ENCODE peak calls at places on chromosomes 1 and 21, in five cellular contexts. J is K562, V is GM12878, T is A549, Z is SK-N-SH. Y is an unnamed sample.

GRCh38 chr1:80779278-80779677 is 1021.5 kb upstream of the ADGRL2 start:
- DNase-seq in J (no peak), V (no peak), T (no peak), Z (no peak), Y (no peak)

GRCh38 chr1:154999651-155000474 is 2.7 kb upstream of the ZBTB7B start:
- DNase-seq in J (peak; percentile 80), V (no peak), T (no peak), Z (peak; percentile 64), Y (no peak)

GRCh38 chr1:192158181-192158580 is at the start of gene RGS18:
- DNase-seq in J (no peak), V (peak; percentile 11), T (no peak), Z (no peak), Y (peak; percentile 84)

GRCh38 chr1:27418326-27418761 is 25.9 kb downstream of the GPR3 start:
- DNase-seq in J (no peak), V (no peak), T (peak; percentile 46), Z (no peak), Y (peak; percentile 96)

GRCh38 chr1:81158592-81158991 is 642.1 kb upstream of the ADGRL2 start:
- DNase-seq in J (no peak), V (no peak), T (no peak), Z (peak; percentile 5), Y (peak; percentile 75)

GRCh38 chr1:182614796-182615451 is 10.7 kb upstream of the RGS16 start:
- DNase-seq in J (peak; percentile 27), V (no peak), T (peak; percentile 35), Z (peak; percentile 85), Y (peak; percentile 79)

GRCh38 chr1:90579212-90579802 is 137.8 kb downstream of the BARHL2 start:
- DNase-seq in J (peak; percentile 61), V (no peak), T (peak; percentile 24), Z (peak; percentile 45), Y (peak; percentile 40)

GRCh38 chr1:211788626-211789025 is 41.9 kb downstream of the LPGAT1 start:
- DNase-seq in J (no peak), V (no peak), T (no peak), Z (no peak), Y (peak; percentile 50)

GRCh38 chr1:35560256-35561225 is 2.9 kb downstream of the NCDN start:
- DNase-seq in J (no peak), V (no peak), T (no peak), Z (no peak), Y (no peak)

GRCh38 chr1:20237646-20238045 is 51.3 kb upstream of the PLA2G2C start:
- DNase-seq in J (no peak), V (no peak), T (no peak), Z (peak; percentile 26), Y (no peak)

GRCh38 chr1:226948051-226948450 is 8.0 kb downstream of the COQ8A start:
- DNase-seq in J (no peak), V (no peak), T (no peak), Z (no peak), Y (no peak)

GRCh38 chr1:51686450-51686849 is 69.6 kb downstream of the OSBPL9 start:
- DNase-seq in J (no peak), V (no peak), T (no peak), Z (no peak), Y (peak; percentile 78)

GRCh38 chr1:39116868-39117728 is 87.4 kb upstream of the MACF1 start:
- DNase-seq in J (peak; percentile 73), V (no peak), T (no peak), Z (no peak), Y (no peak)

GRCh38 chr1:25904942-25905679 is 1.1 kb downstream of the STMN1 start:
- DNase-seq in J (peak; percentile 99), V (peak; percentile 63), T (peak; percentile 75), Z (peak; percentile 94), Y (peak; percentile 88)

GRCh38 chr21:36260030-36260787 is 59.8 kb upstream of the MORC3 start:
- DNase-seq in J (peak; percentile 67), V (peak; percentile 53), T (peak; percentile 46), Z (peak; percentile 70), Y (peak; percentile 73)

GRCh38 chr1:108541856-108542255 is 18.0 kb upstream of the EEIG2 start:
- DNase-seq in J (no peak), V (no peak), T (no peak), Z (no peak), Y (no peak)

GRCh38 chr1:64304744-64305143 is 101.3 kb downstream of the UBE2U start:
- DNase-seq in J (no peak), V (no peak), T (no peak), Z (no peak), Y (no peak)

GRCh38 chr1:30648408-30649000 is 74.9 kb downstream of the MATN1 start:
- DNase-seq in J (no peak), V (no peak), T (no peak), Z (no peak), Y (no peak)

GRCh38 chr1:47752048-47752451 is 245.1 kb downstream of the TRABD2B start:
- DNase-seq in J (no peak), V (no peak), T (no peak), Z (no peak), Y (peak; percentile 4)

GRCh38 chr1:205356424-205357151 is at the start of gene KLHDC8A:
- DNase-seq in J (no peak), V (no peak), T (no peak), Z (no peak), Y (no peak)

GRCh38 chr1:86774305-86775304 is 70.2 kb downstream of the SH3GLB1 start:
- DNase-seq in J (peak; percentile 75), V (peak; percentile 66), T (peak; percentile 40), Z (no peak), Y (peak; percentile 90)

GRCh38 chr1:188058801-188059200 is 1230.1 kb downstream of the PLA2G4A start:
- DNase-seq in J (no peak), V (no peak), T (no peak), Z (no peak), Y (no peak)

GRCh38 chr21:27776925-27777553 is 810.2 kb upstream of the ADAMTS5 start:
- DNase-seq in J (no peak), V (no peak), T (no peak), Z (no peak), Y (no peak)

GRCh38 chr21:46116846-46117585 is 19.1 kb downstream of the COL6A2 start:
- DNase-seq in J (no peak), V (no peak), T (no peak), Z (peak; percentile 35), Y (no peak)

GRCh38 chr1:167103236-167103894 is 9.5 kb downstream of the STYXL2 start:
- DNase-seq in J (no peak), V (no peak), T (no peak), Z (no peak), Y (no peak)

GRCh38 chr1:184791199-184791935 is 36.7 kb upstream of the EDEM3 start:
- DNase-seq in J (no peak), V (no peak), T (no peak), Z (no peak), Y (peak; percentile 77)

GRCh38 chr1:2447274-2448097 is 28.6 kb upstream of the PLCH2 start:
- DNase-seq in J (no peak), V (no peak), T (no peak), Z (no peak), Y (no peak)
- TF ChIP-seq RCOR1 in J (no peak), V (no peak), T (no peak), Z (no peak), Y (no peak)

DNA sequence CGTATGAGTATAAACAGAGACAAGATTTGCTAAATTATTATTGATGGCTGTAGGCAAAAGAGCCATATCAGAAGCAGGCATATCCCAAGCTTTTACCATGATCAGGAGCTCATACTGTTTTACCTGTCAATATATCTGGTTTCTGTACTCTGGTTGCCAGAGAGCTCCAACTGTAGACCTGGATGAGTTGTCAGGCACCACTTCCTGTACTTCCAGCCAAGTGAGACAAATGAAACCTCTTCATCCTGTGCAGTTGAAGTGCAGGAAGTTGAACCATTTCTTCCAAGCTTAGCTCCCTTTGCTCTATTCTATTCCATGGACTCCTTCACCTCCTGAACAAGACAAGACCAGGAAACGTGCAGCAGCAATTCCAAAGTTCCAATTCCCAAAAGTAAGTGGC is 115.6 kb downstream of the ZNF281 start:
- DNase-seq in J (no peak), V (no peak), T (no peak), Z (no peak), Y (no peak)
- TF ChIP-seq RCOR1 in J (no peak), V (no peak), T (no peak), Z (no peak), Y (no peak)

DNA sequence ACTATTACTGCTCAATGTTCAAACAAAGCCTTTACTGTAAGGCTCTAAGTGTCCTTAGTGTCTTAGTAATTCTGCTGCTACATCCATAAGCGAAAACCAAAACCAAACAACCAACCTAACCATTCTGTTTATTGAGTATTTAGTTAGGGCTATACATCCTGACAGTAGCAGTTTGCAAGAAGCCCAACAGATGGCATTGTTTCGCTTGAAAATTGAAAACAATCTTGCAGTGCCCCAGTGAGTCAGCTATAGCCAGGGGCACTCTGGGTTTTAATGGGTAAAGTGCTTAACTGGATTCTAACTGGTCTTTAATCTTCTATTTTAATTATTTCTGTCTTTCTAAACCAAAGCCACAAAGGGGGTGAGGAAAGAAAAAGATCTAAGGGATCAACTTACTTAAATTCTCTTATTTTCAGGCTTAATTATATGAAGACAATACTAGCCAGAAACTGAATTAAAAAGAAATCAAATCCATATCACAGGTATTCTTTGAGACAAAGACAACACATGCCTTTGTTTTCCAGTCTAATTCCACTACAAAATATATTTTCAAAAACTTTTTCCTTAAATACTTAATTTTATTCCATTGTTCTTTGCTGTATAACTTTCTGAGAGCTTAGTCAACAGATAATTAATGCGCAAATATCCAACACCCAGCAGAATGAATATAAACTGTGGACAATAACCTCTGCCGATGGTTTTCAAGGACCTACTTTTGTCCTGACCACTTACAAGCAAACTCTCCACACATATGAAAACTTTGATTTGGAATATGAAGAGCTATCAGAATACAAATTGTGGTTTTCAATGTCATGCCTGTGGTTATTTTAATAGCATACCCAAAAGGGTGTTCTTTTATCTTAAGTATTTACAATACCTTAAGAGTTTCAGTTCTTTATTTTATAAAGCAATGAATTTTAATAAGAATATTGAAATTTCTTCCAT is 15.2 kb downstream of the POGZ start:
- DNase-seq in J (peak; percentile 69), V (peak; percentile 38), T (peak; percentile 96), Z (peak; percentile 77), Y (peak; percentile 86)
- TF ChIP-seq RCOR1 in J (no peak), V (no peak), T (no peak), Z (no peak), Y (no peak)

DNA sequence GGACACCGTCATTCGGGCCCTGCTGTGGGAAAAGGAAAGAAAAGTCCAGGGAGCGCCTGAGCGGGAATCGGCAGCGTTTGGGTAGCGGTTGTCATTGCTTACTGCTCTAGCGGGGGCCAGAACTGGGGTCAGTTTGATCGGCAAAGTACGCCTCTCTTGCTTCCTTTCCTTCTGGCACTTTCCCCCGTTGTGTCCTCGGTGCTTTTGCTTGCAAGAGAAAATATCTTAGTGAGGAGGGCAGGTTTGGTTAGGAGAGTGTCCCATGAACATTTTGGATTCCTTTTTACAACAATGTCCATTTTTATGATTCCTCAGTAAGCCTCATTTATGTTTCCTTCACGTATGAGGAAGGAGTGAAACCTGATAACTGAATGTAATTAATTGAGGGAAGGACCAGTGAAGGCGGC is 673 bp downstream of the ST3GAL3 start:
- DNase-seq in J (no peak), V (no peak), T (no peak), Z (no peak), Y (peak; percentile 57)
- TF ChIP-seq RCOR1 in J (no peak), V (no peak), T (no peak), Z (no peak), Y (no peak)

Y was measured in IMR-90.